ENCODE peak calls at places on chromosomes 6 and 20, in five cellular contexts. O is IMR-90, I is M059J, R is Right ventricle myocardium superior, K is head of caudate nucleus. X is an unnamed sample.

GRCh38 chr6:140366991-140367390 is 992.5 kb upstream of the CITED2 start:
- DNase-seq in O (peak; percentile 95), I (peak; percentile 99), R (no peak), K (no peak), X (peak; percentile 80)

GRCh38 chr6:83853178-83853967 is at the start of gene RIPPLY2:
- DNase-seq in O (peak; percentile 20), I (no peak), R (peak; percentile 38), K (peak; percentile 80), X (peak; percentile 36)

GRCh38 chr20:14882157-14882556 is 544.7 kb upstream of the FLRT3 start:
- DNase-seq in O (no peak), I (no peak), R (no peak), K (no peak), X (no peak)

GRCh38 chr6:11851405-11851804 is 72.8 kb upstream of the ADTRP start:
- DNase-seq in O (peak; percentile 82), I (peak; percentile 99), R (no peak), K (no peak), X (no peak)

GRCh38 chr6:42440027-42440426 is 11.7 kb downstream of the TRERF1 start:
- DNase-seq in O (peak; percentile 26), I (no peak), R (no peak), K (no peak), X (peak; percentile 53)

GRCh38 chr6:90466191-90466940 is 120.5 kb downstream of the MAP3K7 start:
- DNase-seq in O (peak; percentile 16), I (peak; percentile 32), R (no peak), K (no peak), X (peak; percentile 33)

GRCh38 chr6:147711511-147711910 is 203.0 kb downstream of the SAMD5 start:
- DNase-seq in O (no peak), I (no peak), R (no peak), K (no peak), X (no peak)

GRCh38 chr20:32252189-32252588 is 25.3 kb upstream of the KIF3B start:
- DNase-seq in O (no peak), I (no peak), R (no peak), K (no peak), X (no peak)

GRCh38 chr6:30206799-30207618 is 6.2 kb downstream of the TRIM26 start:
- DNase-seq in O (peak; percentile 20), I (peak; percentile 66), R (no peak), K (no peak), X (peak; percentile 76)

GRCh38 chr6:68655028-68655427 is 19.9 kb downstream of the ADGRB3 start:
- DNase-seq in O (no peak), I (no peak), R (no peak), K (no peak), X (no peak)

GRCh38 chr6:118705799-118706481 is 54.5 kb upstream of the CEP85L start:
- DNase-seq in O (peak; percentile 36), I (peak; percentile 55), R (no peak), K (no peak), X (peak; percentile 89)

GRCh38 chr6:52136934-52137467 is 49.2 kb upstream of the IL17A start:
- DNase-seq in O (no peak), I (no peak), R (no peak), K (no peak), X (no peak)

GRCh38 chr6:48754631-48755030 is 643.6 kb upstream of the PTCHD4 start:
- DNase-seq in O (no peak), I (no peak), R (no peak), K (no peak), X (no peak)

GRCh38 chr6:145763742-145764141 is 28.4 kb upstream of the EPM2A start:
- DNase-seq in O (no peak), I (no peak), R (no peak), K (no peak), X (no peak)

GRCh38 chr6:157087974-157088373 is 235.3 kb downstream of the TMEM242 start:
- DNase-seq in O (no peak), I (no peak), R (no peak), K (no peak), X (no peak)

GRCh38 chr20:25418779-25419178 is 11.3 kb downstream of the GINS1 start:
- DNase-seq in O (peak; percentile 69), I (peak; percentile 58), R (no peak), K (no peak), X (peak; percentile 60)

GRCh38 chr6:157217894-157218370 is 105.4 kb downstream of the TMEM242 start:
- DNase-seq in O (no peak), I (no peak), R (no peak), K (peak; percentile 8), X (no peak)

GRCh38 chr20:31678389-31679356 is 41.0 kb downstream of the COX4I2 start:
- DNase-seq in O (no peak), I (peak; percentile 78), R (no peak), K (no peak), X (peak; percentile 41)

GRCh38 chr6:54876871-54877270 is 30.3 kb downstream of the FAM83B start:
- DNase-seq in O (no peak), I (no peak), R (no peak), K (no peak), X (no peak)

GRCh38 chr6:122772724-122773123 is 6.8 kb upstream of the FABP7 start:
- DNase-seq in O (no peak), I (no peak), R (no peak), K (no peak), X (no peak)

GRCh38 chr6:15365273-15365687 is 119.4 kb downstream of the JARID2 start:
- DNase-seq in O (peak; percentile 84), I (peak; percentile 93), R (peak; percentile 89), K (peak; percentile 82), X (peak; percentile 93)

GRCh38 chr6:16273266-16273665 is 34.9 kb downstream of the GMPR start:
- DNase-seq in O (peak; percentile 61), I (no peak), R (no peak), K (no peak), X (peak; percentile 66)

GRCh38 chr6:125393449-125393858 is 91.7 kb upstream of the HDDC2 start:
- DNase-seq in O (no peak), I (peak; percentile 7), R (no peak), K (no peak), X (peak; percentile 13)

GRCh38 chr6:27592481-27593199 is 119.7 kb upstream of the ZNF184 start:
- DNase-seq in O (peak; percentile 90), I (peak; percentile 95), R (no peak), K (no peak), X (peak; percentile 79)

GRCh38 chr6:54053893-54054391 is 57.3 kb upstream of the MLIP start:
- DNase-seq in O (peak; percentile 90), I (peak; percentile 90), R (no peak), K (peak; percentile 28), X (peak; percentile 97)

GRCh38 chr6:44682987-44683779 is 295.7 kb downstream of the CDC5L start:
- DNase-seq in O (no peak), I (no peak), R (no peak), K (no peak), X (no peak)

GRCh38 chr20:40293740-40294139 is 395.3 kb downstream of the MAFB start:
- DNase-seq in O (no peak), I (no peak), R (no peak), K (no peak), X (peak; percentile 24)